ENCODE peak calls at places on chromosomes 16 and 17, in eight cellular contexts. W is IMR-90; I is A549; G is ovary; M is effector memory CD4-positive, alpha-beta T cell; T is A673; R is CD4-positive, alpha-beta memory T cell; H is right cardiac atrium. P is an unnamed sample. For H3K4me1, the result is how much of the 10 kb centered on the place peaks cover.

GRCh38 chr17:77512062-77512946 is 371.5 kb downstream of the SEC14L1 start:
- DNase-seq in R (no peak), H (no peak), G (no peak), I (no peak), T (no peak), W (no peak), M (no peak), P (no peak)

GRCh38 chr17:57669671-57670529 is 75.2 kb downstream of the CCDC182 start:
- DNase-seq in R (no peak), G (peak), W (no peak), M (no peak), H (no peak), T (no peak), I (no peak), P (no peak)

GRCh38 chr17:69552986-69553667 is 138.6 kb downstream of the MAP2K6 start:
- DNase-seq in R (no peak), G (no peak), T (no peak), H (no peak), M (no peak), W (no peak), I (no peak), P (no peak)

GRCh38 chr17:13367154-13367553 is 234.6 kb downstream of the HS3ST3A1 start:
- DNase-seq in T (no peak), H (no peak), R (no peak), G (no peak), I (no peak), W (no peak), M (no peak), P (no peak)

GRCh38 chr17:29291163-29291752 is 2.7 kb downstream of the NUFIP2 start:
- DNase-seq in T (peak), M (no peak), G (no peak), R (peak), W (peak), I (peak), H (no peak), P (peak)

GRCh38 chr16:595942-596735 is 6.3 kb downstream of the RAB40C start:
- DNase-seq in G (no peak), M (no peak), T (no peak), H (no peak), W (no peak), I (no peak), R (no peak), P (no peak)

GRCh38 chr16:68756250-68757051 is 19.4 kb downstream of the CDH1 start:
- DNase-seq in H (no peak), W (no peak), I (peak), T (no peak), M (no peak), R (no peak), G (no peak), P (peak)

GRCh38 chr16:27406729-27407128 is 4.8 kb downstream of the IL21R start:
- DNase-seq in H (no peak), M (no peak), T (no peak), I (no peak), W (no peak), G (no peak), R (no peak), P (no peak)

GRCh38 chr16:82082543-82083244 is 47.6 kb downstream of the HSD17B2 start:
- DNase-seq in G (no peak), I (peak), R (no peak), M (no peak), W (peak), H (no peak), T (no peak), P (no peak)

GRCh38 chr17:6166492-6167179 is 96.5 kb downstream of the WSCD1 start:
- DNase-seq in R (no peak), G (no peak), H (no peak), W (no peak), T (no peak), M (no peak), I (no peak), P (no peak)

GRCh38 chr16:86524029-86524428 is 13.7 kb downstream of the FOXF1 start:
- DNase-seq in R (no peak), T (no peak), W (no peak), I (no peak), G (no peak), H (no peak), M (no peak), P (no peak)

GRCh38 chr16:23562505-23562904 is 5.0 kb downstream of the UBFD1 start:
- DNase-seq in R (no peak), H (no peak), I (no peak), T (no peak), W (no peak), G (no peak), M (no peak), P (no peak)

GRCh38 chr16:66878067-66878466 is 2.2 kb upstream of the PDP2 start:
- DNase-seq in M (no peak), W (no peak), R (no peak), H (no peak), G (no peak), T (no peak), I (no peak), P (no peak)

GRCh38 chr16:85619089-85619850 is 6.1 kb downstream of the GSE1 start:
- DNase-seq in M (no peak), T (peak), R (no peak), G (no peak), H (no peak), I (no peak), W (no peak), P (no peak)

GRCh38 chr17:48634446-48635208 is 8.5 kb upstream of the HOXB9 start:
- DNase-seq in G (no peak), M (no peak), T (no peak), W (no peak), R (no peak), I (no peak), H (no peak), P (no peak)

GRCh38 chr16:84650062-84650991 is 2.0 kb downstream of the KLHL36 start:
- DNase-seq in R (no peak), T (no peak), W (peak), H (no peak), M (no peak), G (no peak), I (peak), P (no peak)

GRCh38 chr17:8673621-8674020 is 43.1 kb upstream of the MYH10 start:
- DNase-seq in R (no peak), I (no peak), M (no peak), H (peak), T (peak), W (peak), G (no peak), P (no peak)

GRCh38 chr17:82018152-82019041 is 4.3 kb downstream of the CENPX start:
- DNase-seq in G (no peak), W (no peak), T (no peak), M (no peak), I (no peak), R (no peak), H (no peak), P (no peak)

GRCh38 chr16:89484923-89485679 is 5.3 kb downstream of the ANKRD11 start:
- DNase-seq in M (no peak), T (no peak), G (no peak), R (no peak), H (peak), I (no peak), W (no peak), P (peak)

GRCh38 chr16:86059253-86060171 is 160.6 kb downstream of the IRF8 start:
- DNase-seq in H (peak), R (no peak), M (no peak), I (no peak), W (peak), G (peak), T (no peak), P (no peak)

GRCh38 chr17:19531780-19532501 is 1.7 kb upstream of the SLC47A1 start:
- DNase-seq in M (no peak), R (no peak), T (no peak), H (no peak), I (no peak), G (no peak), W (no peak), P (no peak)

GRCh38 chr17:50157891-50158290 is 7.4 kb upstream of the PPP1R9B start:
- DNase-seq in H (peak), W (no peak), G (no peak), R (no peak), I (no peak), T (no peak), M (no peak), P (peak)
- H3K27ac ChIP-seq in H (no peak), W (no peak), G (no peak), R (no peak), I (no peak), T (no peak), M (no peak), P (no peak)

GRCh38 chr16:3113765-3114479 is 1.5 kb downstream of the ZNF205 start:
- DNase-seq in I (peak), H (peak), T (no peak), G (no peak), R (no peak), M (no peak), W (peak), P (no peak)
- H3K4me3 ChIP-seq in I (peak), H (peak), T (peak), G (peak), R (no peak), M (no peak), W (peak), P (no peak)

GRCh38 chr17:46143827-46144236 is 49.4 kb downstream of the KANSL1 start:
- DNase-seq in G (no peak), I (no peak), H (no peak), T (no peak), R (no peak), W (no peak), M (no peak), P (no peak)
- H3K4me1 ChIP-seq in G (under half), I (half or more), H (under half), T (under half), R (half or more), W (under half), M (half or more), P (half or more)

GRCh38 chr17:44097110-44097810 is 26.2 kb downstream of the HDAC5 start:
- DNase-seq in R (no peak), W (peak), M (no peak), H (peak), T (no peak), G (no peak), I (peak), P (no peak)
- H3K27ac ChIP-seq in R (no peak), W (peak), M (no peak), H (peak), T (peak), G (peak), I (peak), P (no peak)